ENCODE peak calls at places on chromosomes 6 and 20, in six cellular contexts. J, T, F, I, V and H are unnamed samples.

GRCh38 chr20:42346771-42347170 is 728.6 kb upstream of the CHD6 start:
- DNase-seq in J (no peak), V (no peak), F (no peak), T (no peak), I (no peak), H (no peak)

GRCh38 chr6:116229287-116229913 is 24.5 kb downstream of the TSPYL4 start:
- DNase-seq in I (peak), T (no peak), J (peak), V (peak), F (no peak), H (no peak)

GRCh38 chr6:9745966-9746365 is 668.9 kb downstream of the TFAP2A start:
- DNase-seq in J (no peak), T (no peak), V (no peak), I (no peak), F (no peak), H (no peak)

GRCh38 chr20:5309971-5310370 is 6.8 kb downstream of the PROKR2 start:
- DNase-seq in I (no peak), T (no peak), F (no peak), J (no peak), V (no peak), H (no peak)

GRCh38 chr20:45836841-45837240 is 3.2 kb downstream of the SNX21 start:
- DNase-seq in T (no peak), V (no peak), J (no peak), I (no peak), F (no peak), H (no peak)

GRCh38 chr6:10745116-10745515 is 2.5 kb upstream of the TMEM14B start:
- DNase-seq in T (no peak), J (no peak), I (no peak), V (no peak), F (no peak), H (no peak)

GRCh38 chr6:170067923-170068360 is 222.9 kb downstream of the DLL1 start:
- DNase-seq in V (no peak), J (no peak), I (no peak), F (peak), T (no peak), H (peak)

GRCh38 chr20:57410398-57411323 is 19.5 kb downstream of the RBM38 start:
- DNase-seq in F (peak), I (no peak), J (no peak), T (no peak), V (no peak), H (no peak)

GRCh38 chr6:15916581-15916980 is 212.3 kb upstream of the MYLIP start:
- DNase-seq in I (no peak), V (no peak), J (no peak), T (no peak), F (no peak), H (no peak)

GRCh38 chr6:106315765-106316375 is 9.7 kb downstream of the ATG5 start:
- DNase-seq in F (no peak), T (no peak), J (no peak), V (peak), I (no peak), H (no peak)

GRCh38 chr6:324116-324728 is 31.9 kb downstream of the DUSP22 start:
- DNase-seq in I (no peak), F (peak), J (no peak), T (no peak), V (no peak), H (no peak)

GRCh38 chr6:53483423-53484353 is 61.2 kb downstream of the GCLC start:
- DNase-seq in J (no peak), I (no peak), F (no peak), V (no peak), T (no peak), H (no peak)

GRCh38 chr6:44898296-44898930 is 429.7 kb upstream of the RUNX2 start:
- DNase-seq in F (peak), I (no peak), J (peak), T (no peak), V (peak), H (peak)

GRCh38 chr6:51360287-51360686 is 541.6 kb downstream of the TFAP2B start:
- DNase-seq in J (no peak), T (no peak), I (no peak), F (no peak), V (no peak), H (no peak)

GRCh38 chr20:23602699-23603098 is 3.0 kb downstream of the CST9 start:
- DNase-seq in J (no peak), V (no peak), T (no peak), F (no peak), I (no peak), H (no peak)

GRCh38 chr20:51525241-51526104 is 17.0 kb downstream of the NFATC2 start:
- DNase-seq in J (no peak), I (peak), V (no peak), T (no peak), F (no peak), H (no peak)

GRCh38 chr6:104795363-104795762 is 64.4 kb downstream of the HACE1 start:
- DNase-seq in V (no peak), J (no peak), T (no peak), F (no peak), I (no peak), H (no peak)

GRCh38 chr20:2840967-2841531 is 504 bp downstream of the VPS16 start:
- DNase-seq in T (peak), V (peak), J (peak), F (peak), I (peak), H (no peak)

GRCh38 chr6:131980791-131981623 is 29.8 kb upstream of the CCN2 start:
- DNase-seq in J (peak), T (no peak), V (no peak), I (no peak), F (no peak), H (no peak)

GRCh38 chr6:36594816-36595167 is 630 bp downstream of the SRSF3 start:
- DNase-seq in F (no peak), I (no peak), V (no peak), T (no peak), J (no peak), H (no peak)

GRCh38 chr6:7401103-7401502 is 11.5 kb downstream of the RIOK1 start:
- DNase-seq in I (no peak), F (no peak), J (no peak), T (no peak), V (peak), H (no peak)

GRCh38 chr20:3660262-3661059 is 2.7 kb downstream of the GFRA4 start:
- DNase-seq in V (no peak), I (no peak), F (peak), T (no peak), J (no peak), H (peak)

GRCh38 chr20:17647391-17648305 is 34.4 kb downstream of the RRBP1 start:
- DNase-seq in F (no peak), T (no peak), V (no peak), I (no peak), J (no peak), H (peak)

GRCh38 chr6:113630365-113630737 is 226.8 kb upstream of the MARCKS start:
- DNase-seq in F (no peak), V (peak), J (peak), T (no peak), I (no peak), H (no peak)

GRCh38 chr6:164337925-164338381 is 923.4 kb downstream of the QKI start:
- DNase-seq in J (no peak), T (no peak), V (no peak), F (no peak), I (no peak), H (no peak)

GRCh38 chr20:10177326-10177725 is 41.3 kb upstream of the SNAP25 start:
- DNase-seq in T (no peak), J (peak), F (no peak), I (no peak), V (no peak), H (no peak)

GRCh38 chr6:132819405-132820145 is 5.2 kb downstream of the RPS12 start:
- DNase-seq in T (no peak), V (no peak), I (no peak), F (no peak), J (no peak), H (no peak)

GRCh38 chr20:15682690-15683089 is 890.6 kb downstream of the KIF16B start:
- DNase-seq in I (no peak), T (no peak), V (peak), J (no peak), F (no peak), H (no peak)

DNA sequence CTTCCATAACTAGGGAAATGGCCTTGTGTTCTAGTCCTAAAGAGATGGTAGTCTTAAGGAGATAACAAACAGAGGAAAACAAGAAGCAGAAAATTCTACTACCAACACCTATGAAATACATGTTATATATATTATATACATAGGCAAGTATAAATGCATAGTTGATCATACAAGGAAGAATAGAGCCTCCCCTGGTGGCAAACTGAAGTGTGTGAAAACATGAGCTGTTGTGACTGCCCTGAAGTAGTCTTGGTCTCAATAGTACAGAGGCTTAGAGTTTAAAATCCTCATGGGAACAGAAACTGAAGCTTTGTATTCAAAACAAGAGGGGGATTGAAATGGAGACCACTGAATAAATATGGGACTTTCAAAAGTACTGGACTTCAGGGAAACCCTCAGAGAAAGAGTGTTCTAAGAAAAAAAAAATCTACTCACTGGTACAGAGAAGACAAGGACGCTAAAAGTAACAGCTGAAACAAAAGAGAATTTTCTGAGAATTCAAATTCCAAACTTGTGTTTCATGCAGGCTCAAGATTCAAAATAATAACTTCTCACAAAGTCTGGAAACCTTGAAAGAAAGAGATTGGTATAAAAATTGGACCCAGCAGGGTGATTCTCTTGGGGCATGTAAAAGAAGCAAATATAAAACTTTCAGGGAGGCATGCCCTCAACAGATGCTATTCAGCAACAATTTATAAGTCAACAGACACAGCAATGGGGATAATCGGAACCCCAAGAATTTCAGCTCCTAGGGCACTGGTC is 59.7 kb upstream of the SAMD3 start:
- DNase-seq in T (peak), F (no peak), J (peak), I (no peak), V (peak), H (no peak)
- TF ChIP-seq CTCF in T (peak), F (no peak), J (peak), I (no peak), V (peak), H (peak)

GRCh38 chr6:111105578-111105977 is 18.3 kb downstream of the SLC16A10 start:
- DNase-seq in V (no peak), I (no peak), J (no peak), F (peak), T (no peak), H (no peak)
- TF ChIP-seq CTCF in V (no peak), I (no peak), J (no peak), F (no peak), T (no peak), H (no peak)

DNA sequence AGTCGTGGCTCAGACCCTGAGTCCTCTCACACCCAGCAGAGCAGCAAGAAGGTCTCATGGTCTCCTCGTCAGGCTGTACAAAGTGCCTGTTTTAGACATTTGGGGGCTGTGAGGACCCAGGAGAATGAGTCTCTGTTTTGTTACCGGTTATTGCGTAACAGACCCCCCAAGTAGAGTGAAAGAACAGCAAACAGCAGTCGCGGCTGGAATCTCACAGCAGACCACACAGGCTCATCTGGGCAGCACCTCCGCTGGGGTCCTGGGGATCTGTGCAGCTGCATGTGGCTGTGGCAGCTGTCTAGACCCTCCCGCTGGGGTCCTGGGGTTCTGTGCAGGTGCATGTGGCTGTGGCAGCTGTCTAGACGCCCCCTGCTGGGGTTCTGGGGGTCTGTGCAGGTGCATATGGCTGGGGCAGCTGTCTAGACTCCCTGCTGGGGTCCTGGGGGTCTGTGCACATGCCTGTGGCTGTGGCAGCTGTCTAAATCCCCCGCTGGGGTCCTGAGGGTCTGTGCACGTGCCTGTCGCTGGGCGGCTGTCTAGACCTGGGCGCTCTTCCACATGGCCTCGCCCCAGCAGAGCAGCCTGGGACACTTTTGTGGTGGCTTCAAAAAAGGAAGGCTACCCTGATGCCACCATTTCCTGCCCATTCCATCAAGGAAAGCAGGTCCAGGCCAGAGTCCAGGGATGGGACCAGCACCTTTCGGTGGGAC is 24.7 kb downstream of the ENTPD6 start:
- DNase-seq in V (no peak), I (no peak), J (no peak), T (no peak), F (no peak), H (no peak)
- TF ChIP-seq CTCF in V (peak), I (peak), J (peak), T (peak), F (no peak), H (peak)

DNA sequence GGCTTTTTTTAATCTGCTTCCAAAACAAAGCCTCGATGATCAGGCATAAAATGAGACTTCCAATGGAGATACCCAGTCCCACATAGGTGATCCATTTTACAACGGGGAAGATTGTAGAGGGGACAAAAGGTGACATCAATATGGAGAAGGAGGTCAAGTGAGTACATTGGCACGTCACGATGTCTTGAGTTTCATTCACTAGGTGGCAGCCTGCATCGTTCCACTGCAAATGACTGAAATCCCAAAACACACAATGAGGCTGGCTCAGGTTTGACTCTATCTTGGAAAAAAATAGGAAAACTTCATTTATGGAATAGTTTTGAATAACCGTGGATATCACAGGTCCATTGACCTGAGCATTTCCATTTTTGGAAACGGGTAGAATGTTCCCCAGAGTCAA is 32.5 kb downstream of the ADGRF1 start:
- DNase-seq in V (no peak), T (no peak), J (no peak), F (no peak), I (no peak), H (no peak)
- TF ChIP-seq CTCF in V (no peak), T (no peak), J (peak), F (no peak), I (no peak), H (no peak)

GRCh38 chr6:26416288-26416687 is 14.2 kb downstream of the BTN3A1 start:
- DNase-seq in F (no peak), I (no peak), T (no peak), J (no peak), V (no peak), H (no peak)

GRCh38 chr6:26421259-26422144 is 18.8 kb upstream of the BTN3A3 start:
- DNase-seq in F (peak), J (peak), T (peak), V (peak), I (peak), H (no peak)

GRCh38 chr6:26422329-26422728 is 18.0 kb upstream of the BTN3A3 start:
- DNase-seq in I (no peak), T (no peak), V (no peak), F (no peak), J (no peak), H (no peak)

GRCh38 chr6:26415791-26416190 is 13.7 kb downstream of the BTN3A1 start:
- DNase-seq in I (no peak), F (no peak), T (no peak), J (no peak), V (no peak), H (no peak)

GRCh38 chr6:26420607-26421235 is 18.6 kb downstream of the BTN3A1 start:
- DNase-seq in V (peak), I (peak), J (peak), F (no peak), T (no peak), H (no peak)
- TF ChIP-seq CTCF in V (peak), I (peak), J (peak), F (peak), T (peak), H (peak)

DNA sequence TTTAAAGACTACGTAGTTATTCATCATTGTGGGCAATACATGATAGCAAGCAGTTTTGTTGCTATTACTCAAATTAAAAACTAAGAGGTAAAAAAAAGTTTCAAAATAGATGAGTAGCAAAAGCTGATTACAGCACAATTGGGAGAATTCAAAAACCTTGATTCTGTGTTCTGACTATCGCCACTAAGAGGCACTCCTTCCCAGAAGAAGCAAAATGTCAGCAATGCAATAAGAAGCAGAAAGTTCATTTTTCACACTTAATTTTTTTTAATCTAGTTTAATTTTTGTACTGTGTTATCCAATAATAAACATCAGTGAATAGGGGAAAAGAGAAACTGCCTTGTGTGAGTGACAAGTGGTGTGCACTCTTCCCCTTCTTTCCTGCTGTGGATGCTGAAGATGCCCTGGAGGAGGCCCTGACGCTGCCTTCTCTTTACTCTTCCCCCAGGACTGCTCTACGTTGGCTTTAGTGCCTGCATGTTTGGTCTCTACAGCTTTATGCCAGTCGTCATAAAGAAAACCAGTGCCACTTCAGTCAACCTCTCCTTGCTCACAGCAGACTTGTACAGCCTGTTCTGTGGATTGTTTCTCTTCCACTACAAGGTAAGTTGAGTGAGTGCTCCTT is 263.2 kb upstream of the PLN start:
- DNase-seq in V (no peak), F (no peak), T (no peak), I (no peak), J (peak), H (no peak)
- TF ChIP-seq CTCF in V (peak), F (no peak), T (no peak), I (no peak), J (peak), H (peak)

GRCh38 chr20:20409326-20409725 is 41.4 kb downstream of the INSM1 start:
- DNase-seq in T (no peak), I (no peak), J (no peak), F (no peak), V (no peak), H (no peak)

GRCh38 chr20:20405619-20406018 is 37.7 kb downstream of the INSM1 start:
- DNase-seq in T (no peak), V (no peak), J (no peak), F (no peak), I (no peak), H (no peak)

GRCh38 chr20:20410678-20411077 is 42.8 kb downstream of the INSM1 start:
- DNase-seq in V (no peak), I (peak), F (no peak), T (no peak), J (no peak), H (no peak)

GRCh38 chr20:20406306-20406705 is 38.4 kb downstream of the INSM1 start:
- DNase-seq in F (no peak), I (no peak), V (no peak), J (no peak), T (no peak), H (no peak)

GRCh38 chr20:20407891-20408805 is 40.2 kb downstream of the INSM1 start:
- DNase-seq in J (peak), F (no peak), V (no peak), T (no peak), I (no peak), H (no peak)
- TF ChIP-seq CTCF in J (peak), F (no peak), V (peak), T (no peak), I (peak), H (peak)

DNA sequence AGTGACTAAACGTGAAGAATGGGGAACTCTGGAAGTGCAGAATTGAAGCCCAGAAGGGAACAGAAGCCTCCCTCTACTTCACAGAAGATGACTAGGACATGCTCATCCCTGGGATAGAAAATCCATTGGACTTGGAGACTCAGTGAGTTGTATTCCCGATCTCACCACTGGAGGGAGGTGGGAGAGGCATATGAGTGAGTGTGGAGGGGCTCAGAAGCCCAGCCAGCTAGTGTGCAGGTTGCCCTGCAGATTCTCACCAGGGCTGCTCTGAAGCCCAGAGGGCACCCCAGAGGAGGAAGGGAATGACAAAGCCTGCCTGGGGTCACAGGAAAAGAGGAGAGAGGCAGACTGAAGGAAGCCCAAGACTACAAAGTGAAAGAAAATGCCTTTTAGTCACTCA is 42.1 kb upstream of the HLA-E start:
- DNase-seq in J (peak), F (no peak), I (peak), T (no peak), V (peak), H (no peak)
- TF ChIP-seq CTCF in J (peak), F (no peak), I (peak), T (no peak), V (peak), H (peak)